ENCODE peak calls at places on chromosomes 11 and 22, in four cellular contexts. One of them, this sample, is unnamed.

GRCh38 chr22:30892286-30892685 is 76.3 kb downstream of the MORC2 start:
- DNase-seq in spleen: peak; percentile 48
- DNase-seq in CD8-positive, alpha-beta T cell: no peak
- DNase-seq in upper lobe of right lung: no peak
- DNase-seq in this sample: no peak

GRCh38 chr11:57406337-57406904 is 16.0 kb upstream of the PRG2 start:
- DNase-seq in upper lobe of right lung: no peak
- DNase-seq in spleen: no peak
- DNase-seq in CD8-positive, alpha-beta T cell: no peak
- DNase-seq in this sample: no peak

GRCh38 chr11:64051297-64051696 is 15.6 kb downstream of the FLRT1 start:
- DNase-seq in spleen: no peak
- DNase-seq in CD8-positive, alpha-beta T cell: no peak
- DNase-seq in upper lobe of right lung: no peak
- DNase-seq in this sample: no peak

GRCh38 chr11:119420631-119421030 is 2.3 kb downstream of the THY1 start:
- DNase-seq in upper lobe of right lung: no peak
- DNase-seq in CD8-positive, alpha-beta T cell: no peak
- DNase-seq in spleen: no peak
- DNase-seq in this sample: no peak

GRCh38 chr11:96554236-96554635 is 164.4 kb downstream of the JRKL start:
- DNase-seq in upper lobe of right lung: no peak
- DNase-seq in CD8-positive, alpha-beta T cell: no peak
- DNase-seq in spleen: no peak
- DNase-seq in this sample: no peak

GRCh38 chr22:37020192-37020479 is 594 bp downstream of the MPST start:
- DNase-seq in spleen: no peak
- DNase-seq in CD8-positive, alpha-beta T cell: no peak
- DNase-seq in upper lobe of right lung: no peak
- DNase-seq in this sample: no peak

GRCh38 chr11:12791245-12791644 is 117.0 kb downstream of the TEAD1 start:
- DNase-seq in spleen: no peak
- DNase-seq in upper lobe of right lung: no peak
- DNase-seq in CD8-positive, alpha-beta T cell: no peak
- DNase-seq in this sample: no peak

GRCh38 chr11:2287102-2287501 is 14.6 kb downstream of the C11orf21 start:
- DNase-seq in spleen: no peak
- DNase-seq in CD8-positive, alpha-beta T cell: no peak
- DNase-seq in upper lobe of right lung: no peak
- DNase-seq in this sample: no peak

GRCh38 chr22:47837703-47838102 is 1075.3 kb downstream of the TBC1D22A start:
- DNase-seq in CD8-positive, alpha-beta T cell: no peak
- DNase-seq in spleen: no peak
- DNase-seq in upper lobe of right lung: no peak
- DNase-seq in this sample: no peak

GRCh38 chr11:22521226-22521625 is 104.4 kb downstream of the FANCF start:
- DNase-seq in spleen: no peak
- DNase-seq in CD8-positive, alpha-beta T cell: no peak
- DNase-seq in upper lobe of right lung: no peak
- DNase-seq in this sample: no peak

GRCh38 chr11:69930081-69931059 is 111.2 kb upstream of the FGF3 start:
- DNase-seq in spleen: peak; percentile 60
- DNase-seq in CD8-positive, alpha-beta T cell: no peak
- DNase-seq in upper lobe of right lung: peak; percentile 52
- DNase-seq in this sample: no peak
- H3K27me3 ChIP-seq in spleen: peaks cover 11% of the 10 kb centered on the region
- H3K27me3 ChIP-seq in CD8-positive, alpha-beta T cell: peaks cover 4% of the 10 kb centered on the region
- H3K27me3 ChIP-seq in upper lobe of right lung: peaks cover 13% of the 10 kb centered on the region
- H3K27me3 ChIP-seq in this sample: peaks cover 6% of the 10 kb centered on the region

GRCh38 chr11:62067741-62068140 is 56.1 kb upstream of the INCENP start:
- DNase-seq in upper lobe of right lung: no peak
- DNase-seq in CD8-positive, alpha-beta T cell: no peak
- DNase-seq in spleen: peak; percentile 5
- DNase-seq in this sample: no peak
- H3K4me3 ChIP-seq in upper lobe of right lung: no peak overlapping the region
- H3K4me3 ChIP-seq in CD8-positive, alpha-beta T cell: no peak overlapping the region
- H3K4me3 ChIP-seq in spleen: no peak overlapping the region
- H3K4me3 ChIP-seq in this sample: no peak overlapping the region

DNA sequence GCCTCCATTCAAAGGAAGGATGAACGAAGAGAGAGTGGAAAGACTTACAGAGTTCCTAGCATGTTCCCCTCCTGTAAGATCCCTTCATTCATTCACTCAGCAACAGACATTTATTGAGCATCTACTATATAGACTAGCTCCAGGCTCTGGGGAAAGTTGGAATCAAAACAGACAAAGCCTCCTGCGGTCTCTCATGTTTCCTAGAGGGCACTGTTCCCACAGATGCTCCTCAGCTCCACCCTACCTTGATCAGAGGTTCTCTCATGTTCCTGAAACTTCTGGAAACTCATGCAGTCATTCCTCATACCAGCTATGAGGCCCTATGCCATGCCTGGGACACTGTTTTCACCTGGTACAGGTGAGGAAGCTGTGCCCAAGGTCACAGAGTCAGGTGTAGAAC is 11.1 kb downstream of the ALX4 start:
- DNase-seq in spleen: no peak
- DNase-seq in CD8-positive, alpha-beta T cell: no peak
- DNase-seq in upper lobe of right lung: no peak
- DNase-seq in this sample: no peak
- H3K27me3 ChIP-seq in spleen: peaks cover 21% of the 10 kb centered on the region
- H3K27me3 ChIP-seq in CD8-positive, alpha-beta T cell: peaks cover 9% of the 10 kb centered on the region
- H3K27me3 ChIP-seq in upper lobe of right lung: peaks cover 36% of the 10 kb centered on the region
- H3K27me3 ChIP-seq in this sample: no peaks in the 10 kb centered on the region

GRCh38 chr11:44726278-44727113 is at the start of gene TSPAN18:
- DNase-seq in spleen: peak; percentile 83
- DNase-seq in CD8-positive, alpha-beta T cell: no peak
- DNase-seq in upper lobe of right lung: no peak
- DNase-seq in this sample: no peak
- H3K4me3 ChIP-seq in spleen: peak within 1 kb of the TSS; percentile 69
- H3K4me3 ChIP-seq in CD8-positive, alpha-beta T cell: peak within 1 kb of the TSS; percentile 70
- H3K4me3 ChIP-seq in upper lobe of right lung: peak within 1 kb of the TSS; percentile 54
- H3K4me3 ChIP-seq in this sample: peak within 1 kb of the TSS; percentile 69

DNA sequence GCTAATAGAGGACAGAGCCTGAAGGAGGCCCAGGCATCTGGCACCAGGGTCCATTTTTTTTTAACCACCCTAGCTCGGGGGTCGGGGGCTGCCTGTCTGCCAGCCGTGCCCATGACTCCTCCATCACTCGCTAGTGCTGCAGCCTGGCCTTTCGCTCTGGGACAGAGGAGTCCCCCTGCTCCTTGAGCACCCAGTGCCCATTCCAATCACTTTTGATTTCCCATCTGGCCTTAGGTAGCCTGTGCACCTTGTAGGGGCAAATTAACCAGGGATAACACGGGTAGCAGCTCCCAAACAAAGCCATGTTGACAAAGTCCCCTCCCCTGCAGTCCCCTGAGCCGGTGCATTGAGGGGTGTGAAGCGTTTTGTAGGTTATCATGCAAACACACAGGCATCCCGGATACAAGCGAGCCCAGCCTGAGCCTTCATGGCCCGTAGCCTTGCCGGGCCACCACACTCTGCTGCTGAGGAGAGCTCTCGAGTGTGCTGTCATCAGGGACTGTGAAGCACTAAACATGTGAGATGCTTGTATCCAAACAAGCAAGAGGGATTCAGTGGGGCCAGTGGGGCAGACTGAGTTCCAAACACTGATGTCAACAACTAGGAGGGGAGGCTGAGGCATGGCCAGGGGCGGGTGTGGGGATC is 208.7 kb downstream of the DSCAML1 start:
- DNase-seq in upper lobe of right lung: no peak
- DNase-seq in spleen: no peak
- DNase-seq in CD8-positive, alpha-beta T cell: no peak
- DNase-seq in this sample: no peak
- H3K27me3 ChIP-seq in upper lobe of right lung: no peaks in the 10 kb centered on the region
- H3K27me3 ChIP-seq in spleen: no peaks in the 10 kb centered on the region
- H3K27me3 ChIP-seq in CD8-positive, alpha-beta T cell: no peaks in the 10 kb centered on the region
- H3K27me3 ChIP-seq in this sample: peaks cover 10% of the 10 kb centered on the region

GRCh38 chr11:67390947-67391303 is 861 bp upstream of the RAD9A start:
- DNase-seq in spleen: no peak
- DNase-seq in upper lobe of right lung: no peak
- DNase-seq in CD8-positive, alpha-beta T cell: no peak
- DNase-seq in this sample: no peak

GRCh38 chr11:67391304-67392181 is at the start of gene RAD9A:
- DNase-seq in spleen: peak; percentile 98
- DNase-seq in CD8-positive, alpha-beta T cell: peak; percentile 89
- DNase-seq in upper lobe of right lung: peak; percentile 98
- DNase-seq in this sample: peak; percentile 36

GRCh38 chr11:67393437-67393836 is 1.7 kb downstream of the RAD9A start:
- DNase-seq in CD8-positive, alpha-beta T cell: no peak
- DNase-seq in spleen: peak; percentile 77
- DNase-seq in upper lobe of right lung: no peak
- DNase-seq in this sample: no peak

GRCh38 chr11:67393990-67394389 is 2.2 kb downstream of the RAD9A start:
- DNase-seq in spleen: no peak
- DNase-seq in CD8-positive, alpha-beta T cell: no peak
- DNase-seq in upper lobe of right lung: no peak
- DNase-seq in this sample: no peak

DNA sequence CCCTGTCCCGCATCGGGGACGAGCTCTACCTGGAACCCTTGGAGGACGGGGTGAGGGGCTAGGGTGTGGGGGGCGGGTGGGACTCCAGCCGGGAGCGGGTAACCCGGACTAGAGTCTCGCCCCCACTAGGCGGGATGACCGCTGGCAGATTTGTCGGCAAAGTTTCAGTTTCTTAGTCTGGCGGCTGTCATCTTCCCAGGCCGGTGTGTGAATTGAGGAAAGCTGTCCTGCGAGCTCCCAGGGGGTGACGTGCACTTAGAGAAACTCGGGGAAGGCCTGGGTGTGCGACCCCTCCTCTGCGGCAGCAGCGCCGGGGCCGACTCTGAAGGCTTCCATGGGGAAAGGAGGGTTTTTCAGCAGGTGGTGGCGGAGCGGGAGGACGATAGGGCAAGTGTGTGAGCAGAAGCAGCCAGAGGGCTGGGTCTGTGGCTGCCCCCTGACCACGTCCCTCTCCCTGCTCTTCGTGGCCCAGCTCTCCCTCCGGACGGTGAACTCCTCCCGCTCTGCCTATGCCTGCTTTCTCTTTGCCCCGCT is 463 bp downstream of the RAD9A start:
- DNase-seq in CD8-positive, alpha-beta T cell: no peak
- DNase-seq in spleen: no peak
- DNase-seq in upper lobe of right lung: no peak
- DNase-seq in this sample: no peak
- H3K4me3 ChIP-seq in CD8-positive, alpha-beta T cell: peak overlapping the region; percentile 77
- H3K4me3 ChIP-seq in spleen: peak overlapping the region; percentile 85
- H3K4me3 ChIP-seq in upper lobe of right lung: peak overlapping the region; percentile 79
- H3K4me3 ChIP-seq in this sample: peak overlapping the region; percentile 100

This sample was measured in Panc1.